ENCODE peak calls at places on chromosomes 7 and 10, in four cellular contexts. I is psoas muscle, F is HFF-Myc, M is HCT116. H is an unnamed sample.

GRCh38 chr10:104066945-104067344 is 18.7 kb downstream of the COL17A1 start:
- DNase-seq in F (no peak), I (no peak), M (no peak), H (no peak)

GRCh38 chr10:88642991-88643390 is 21.3 kb upstream of the LIPF start:
- DNase-seq in I (no peak), F (no peak), M (no peak), H (no peak)

GRCh38 chr10:106438386-106438785 is 726.1 kb downstream of the SORCS1 start:
- DNase-seq in F (no peak), M (no peak), I (no peak), H (no peak)

GRCh38 chr7:73850781-73851207 is 8.5 kb upstream of the METTL27 start:
- DNase-seq in F (peak), I (peak), M (peak), H (peak)

GRCh38 chr10:35613597-35614226 is 8.6 kb downstream of the GJD4 start:
- DNase-seq in F (no peak), M (no peak), I (no peak), H (no peak)

GRCh38 chr7:23715099-23715498 is 5.1 kb downstream of the STK31 start:
- DNase-seq in I (no peak), F (no peak), M (no peak), H (no peak)

GRCh38 chr7:98878365-98879197 is at the start of gene TRRAP:
- DNase-seq in M (no peak), I (peak), F (no peak), H (no peak)

GRCh38 chr10:78196964-78197363 is 163.3 kb downstream of the RPS24 start:
- DNase-seq in F (peak), M (no peak), I (no peak), H (peak)

GRCh38 chr10:58137813-58138212 is 129.9 kb downstream of the IPMK start:
- DNase-seq in M (no peak), I (no peak), F (no peak), H (no peak)

GRCh38 chr10:23481351-23481961 is 42.6 kb downstream of the OTUD1 start:
- DNase-seq in I (no peak), F (no peak), M (no peak), H (no peak)

GRCh38 chr10:34698979-34699378 is 116.1 kb downstream of the PARD3 start:
- DNase-seq in I (no peak), F (no peak), M (peak), H (no peak)

GRCh38 chr7:150397376-150398107 is 18.4 kb downstream of the ZNF775 start:
- DNase-seq in F (no peak), M (no peak), I (no peak), H (no peak)

GRCh38 chr10:93991101-93991500 is 2.6 kb upstream of the PLCE1 start:
- DNase-seq in I (no peak), F (no peak), M (no peak), H (no peak)

GRCh38 chr10:93992400-93993030 is 1.2 kb upstream of the PLCE1 start:
- DNase-seq in I (no peak), F (no peak), M (no peak), H (no peak)

GRCh38 chr10:93993414-93993781 is 333 bp upstream of the PLCE1 start:
- DNase-seq in F (no peak), I (no peak), M (no peak), H (no peak)

GRCh38 chr10:93993782-93994668 is at the start of gene PLCE1:
- DNase-seq in M (no peak), I (peak), F (no peak), H (no peak)

DNA sequence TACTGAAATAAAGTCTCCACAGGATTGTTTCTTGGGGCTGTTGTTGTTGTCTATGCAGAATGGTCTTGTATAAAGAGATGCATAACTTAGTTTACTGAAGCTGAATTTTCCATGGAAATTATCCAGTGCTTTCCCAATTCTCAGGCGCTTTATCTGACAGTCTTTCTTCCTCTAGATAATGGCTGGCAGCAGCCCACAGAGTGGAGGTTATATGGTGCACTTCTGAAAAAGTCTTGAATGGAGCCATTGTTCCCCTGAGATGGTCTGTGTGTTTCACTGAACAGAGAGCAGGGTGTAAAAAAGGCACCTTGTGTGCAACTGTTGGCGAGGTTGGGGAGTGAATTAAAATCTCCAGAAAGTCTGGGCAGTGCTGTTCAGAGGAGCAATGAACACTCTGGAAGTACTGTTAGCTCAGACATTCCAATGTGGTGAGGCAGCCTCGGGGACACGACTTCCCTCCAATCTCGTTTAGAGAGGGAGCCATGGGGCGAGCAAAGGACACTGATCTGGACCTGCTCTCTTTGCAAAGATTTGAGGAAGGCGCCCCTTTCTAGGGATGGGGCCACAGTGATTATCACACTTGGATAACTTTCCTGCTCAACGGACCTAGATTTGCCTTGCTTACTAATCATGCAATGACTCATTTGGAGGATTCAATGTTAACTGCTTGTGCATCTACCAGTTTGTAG is 2.0 kb upstream of the PLCE1 start:
- DNase-seq in I (peak), M (peak), F (no peak), H (no peak)
- H3K4me3 ChIP-seq in I (peak), M (no peak), F (no peak), H (no peak)

GRCh38 chr10:132933308-132934042 is 8.9 kb downstream of the CFAP46 start:
- DNase-seq in I (no peak), M (no peak), F (no peak), H (no peak)
- H3K4me3 ChIP-seq in I (no peak), M (no peak), F (no peak), H (no peak)

GRCh38 chr10:117215079-117215478 is 17.8 kb downstream of the KCNK18 start:
- DNase-seq in M (no peak), I (no peak), F (no peak), H (no peak)

GRCh38 chr10:117218654-117219053 is 21.4 kb downstream of the KCNK18 start:
- DNase-seq in I (no peak), F (no peak), M (no peak), H (no peak)

GRCh38 chr10:117216028-117216427 is 18.7 kb downstream of the KCNK18 start:
- DNase-seq in F (no peak), I (no peak), M (no peak), H (no peak)

GRCh38 chr10:117217196-117217761 is 20.0 kb downstream of the KCNK18 start:
- DNase-seq in I (no peak), F (peak), M (no peak), H (no peak)

GRCh38 chr10:117216611-117217195 is 19.4 kb downstream of the KCNK18 start:
- DNase-seq in F (peak), M (peak), I (peak), H (no peak)
- H3K4me3 ChIP-seq in F (peak), M (peak), I (peak), H (peak)

GRCh38 chr7:86653919-86654659 is 10.4 kb downstream of the GRM3 start:
- DNase-seq in F (no peak), M (no peak), I (no peak), H (no peak)
- H3K4me3 ChIP-seq in F (no peak), M (no peak), I (no peak), H (no peak)

DNA sequence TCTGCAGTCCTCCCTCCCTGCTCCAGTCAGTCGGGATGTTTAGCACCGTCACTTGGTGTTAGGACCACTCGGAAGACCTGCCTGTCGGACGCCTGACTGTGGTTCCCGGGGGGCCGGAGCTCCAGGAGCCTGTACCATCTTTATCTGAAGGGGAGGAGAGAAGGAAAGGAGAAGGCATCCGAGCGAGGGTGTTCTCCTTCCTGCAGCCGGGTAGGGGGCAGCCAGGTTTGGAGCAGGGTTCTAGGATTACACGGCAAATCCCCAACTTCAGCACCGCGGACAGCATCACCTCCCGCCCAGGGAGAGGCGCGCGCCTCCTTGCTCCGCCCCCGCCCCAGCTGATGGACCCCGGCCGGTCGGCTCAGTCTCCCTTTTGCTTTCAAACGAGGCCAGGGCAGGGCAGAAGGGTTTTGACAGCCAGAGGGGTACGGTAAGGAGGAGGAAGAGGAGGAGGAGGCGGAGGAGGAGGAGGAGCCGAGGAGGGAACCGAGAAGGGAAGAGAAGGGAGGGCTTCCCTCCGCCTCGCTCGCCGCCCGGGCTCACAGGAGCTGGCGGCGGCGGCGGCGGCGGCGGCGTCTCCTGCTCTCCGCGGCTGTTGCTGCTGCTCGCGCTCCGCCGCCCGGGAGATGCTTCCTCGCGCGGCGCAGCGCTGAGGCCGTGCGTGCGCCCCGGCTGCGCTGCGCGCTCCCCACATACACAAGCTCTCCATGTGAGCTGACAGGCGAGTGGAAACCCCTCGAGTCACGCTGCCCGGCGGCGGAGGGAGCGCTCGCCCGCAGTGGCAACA is 743 bp upstream of the CNTNAP2 start:
- DNase-seq in F (peak), M (no peak), I (peak), H (no peak)
- H3K4me3 ChIP-seq in F (no peak), M (no peak), I (peak), H (peak)

GRCh38 chr7:152553671-152554317 is 118.0 kb upstream of the KMT2C start:
- DNase-seq in M (no peak), I (no peak), F (no peak), H (no peak)
- H3K4me3 ChIP-seq in M (no peak), I (no peak), F (no peak), H (no peak)